ENCODE peak calls at places on chromosome 2, in six cellular contexts. O is KBM-7; C is hypothalamus; S is A172; N is H54; Y is activated CD8-positive, alpha-beta memory T cell treated with anti-CD3 and anti-CD28 coated beads for 24 hours. E is an unnamed sample.

GRCh38 chr2:112627060-112628040 is 18.4 kb upstream of the SLC20A1 start:
- DNase-seq in O (peak; percentile 80), C (no peak), S (peak; percentile 97), N (no peak), Y (no peak), E (peak; percentile 95)

GRCh38 chr2:8408560-8409460 is 273.0 kb upstream of the ID2 start:
- DNase-seq in O (no peak), C (no peak), S (peak; percentile 31), N (no peak), Y (peak; percentile 78), E (no peak)

GRCh38 chr2:222774941-222775340 is 85.9 kb upstream of the ACSL3 start:
- DNase-seq in O (no peak), C (no peak), S (peak; percentile 35), N (no peak), Y (no peak), E (peak; percentile 70)

GRCh38 chr2:2823061-2823753 is 492.1 kb upstream of the MYT1L start:
- DNase-seq in O (no peak), C (no peak), S (no peak), N (no peak), Y (peak; percentile 17), E (no peak)

GRCh38 chr2:15127876-15128275 is 433.3 kb downstream of the NBAS start:
- DNase-seq in O (no peak), C (no peak), S (no peak), N (no peak), Y (no peak), E (no peak)

GRCh38 chr2:168851674-168852320 is 38.4 kb downstream of the SPC25 start:
- DNase-seq in O (peak; percentile 41), C (no peak), S (peak; percentile 76), N (peak; percentile 30), Y (no peak), E (peak; percentile 75)

GRCh38 chr2:98560256-98560771 is 48.0 kb downstream of the COA5 start:
- DNase-seq in O (no peak), C (no peak), S (peak; percentile 95), N (peak; percentile 89), Y (no peak), E (peak; percentile 71)

GRCh38 chr2:88450186-88450585 is 2.3 kb downstream of the FOXI3 start:
- DNase-seq in O (no peak), C (no peak), S (no peak), N (no peak), Y (no peak), E (no peak)

GRCh38 chr2:98419977-98420725 is 24.5 kb upstream of the INPP4A start:
- DNase-seq in O (no peak), C (no peak), S (no peak), N (no peak), Y (no peak), E (no peak)

GRCh38 chr2:148643421-148643820 is 1.1 kb upstream of the EPC2 start:
- DNase-seq in O (no peak), C (no peak), S (no peak), N (no peak), Y (no peak), E (no peak)

GRCh38 chr2:179771791-179772190 is 89.6 kb downstream of the ZNF385B start:
- DNase-seq in O (no peak), C (no peak), S (no peak), N (no peak), Y (no peak), E (no peak)